ENCODE peak calls at places on chromosomes 3 and 15, in five cellular contexts. J is mesenchymal stem cell, T is neuronal stem cell, C is trophoblast cell, Q is H1. M is an unnamed sample.

GRCh38 chr3:111210003-111210699 is 138.5 kb downstream of the NECTIN3 start:
- DNase-seq in J (peak; percentile 38), T (no peak), C (peak; percentile 94), Q (no peak), M (no peak)

GRCh38 chr3:29267231-29267630 is 13.6 kb upstream of the RBMS3 start:
- DNase-seq in J (no peak), T (no peak), C (no peak), Q (no peak), M (no peak)

GRCh38 chr15:76401285-76401684 is 64.7 kb downstream of the ISL2 start:
- DNase-seq in J (peak; percentile 13), T (no peak), C (peak; percentile 76), Q (no peak), M (no peak)

GRCh38 chr3:36907911-36908646 is 36.8 kb downstream of the TRANK1 start:
- DNase-seq in J (peak; percentile 89), T (no peak), C (peak; percentile 52), Q (no peak), M (no peak)

GRCh38 chr3:168322941-168323340 is 227.2 kb upstream of the GOLIM4 start:
- DNase-seq in J (no peak), T (no peak), C (no peak), Q (no peak), M (no peak)

GRCh38 chr15:42151012-42151615 is 5.3 kb downstream of the PLA2G4F start:
- DNase-seq in J (no peak), T (no peak), C (no peak), Q (no peak), M (no peak)

GRCh38 chr15:82317091-82317489 is 32.2 kb downstream of the GOLGA6L10 start:
- DNase-seq in J (no peak), T (no peak), C (no peak), Q (no peak), M (peak; percentile 28)

GRCh38 chr15:101023501-101024110 is 104.4 kb downstream of the LRRK1 start:
- DNase-seq in J (no peak), T (no peak), C (no peak), Q (no peak), M (peak; percentile 9)

GRCh38 chr3:28476194-28476593 is 127.6 kb upstream of the AZI2 start:
- DNase-seq in J (peak; percentile 51), T (no peak), C (peak; percentile 53), Q (no peak), M (no peak)

GRCh38 chr15:46365612-46366011 is 730.8 kb downstream of the SQOR start:
- DNase-seq in J (peak; percentile 53), T (no peak), C (peak; percentile 64), Q (no peak), M (no peak)

GRCh38 chr3:175378348-175378747 is 519.2 kb downstream of the NAALADL2 start:
- DNase-seq in J (no peak), T (no peak), C (no peak), Q (no peak), M (no peak)

GRCh38 chr3:67848299-67848698 is 193.9 kb upstream of the SUCLG2 start:
- DNase-seq in J (no peak), T (no peak), C (no peak), Q (no peak), M (no peak)

GRCh38 chr15:101348643-101349496 is 53.8 kb upstream of the SNRPA1 start:
- DNase-seq in J (no peak), T (no peak), C (peak; percentile 16), Q (no peak), M (no peak)

GRCh38 chr3:24272875-24273274 is 221.8 kb downstream of the THRB start:
- DNase-seq in J (no peak), T (no peak), C (peak; percentile 35), Q (no peak), M (no peak)

GRCh38 chr3:25854214-25854613 is 64.3 kb downstream of the OXSM start:
- DNase-seq in J (peak; percentile 17), T (no peak), C (peak; percentile 6), Q (no peak), M (no peak)

GRCh38 chr15:61064653-61065052 is 164.4 kb downstream of the RORA start:
- DNase-seq in J (no peak), T (no peak), C (no peak), Q (no peak), M (no peak)
- H2BK12ac ChIP-seq in J (no peak overlapping the region), T (no peak overlapping the region), C (no peak overlapping the region), Q (no peak overlapping the region), M (no peak overlapping the region)

GRCh38 chr3:146832815-146833458 is 227.8 kb upstream of the PLSCR5 start:
- DNase-seq in J (no peak), T (no peak), C (no peak), Q (no peak), M (peak; percentile 31)
- H3K27me3 ChIP-seq in J (no peaks in the 10 kb centered on the region), T (no peaks in the 10 kb centered on the region), C (no peaks in the 10 kb centered on the region), Q (no peaks in the 10 kb centered on the region), M (no peaks in the 10 kb centered on the region)

GRCh38 chr3:99895106-99895705 is 77.5 kb downstream of the CMSS1 start:
- DNase-seq in J (no peak), T (no peak), C (no peak), Q (no peak), M (no peak)
- H2BK5ac ChIP-seq in J (no peak overlapping the region), T (no peak overlapping the region), C (no peak overlapping the region), Q (peak overlapping the region; percentile 21), M (no peak overlapping the region)

GRCh38 chr3:143217283-143217682 is 97.7 kb downstream of the CHST2 start:
- DNase-seq in J (no peak), T (no peak), C (no peak), Q (no peak), M (no peak)
- H2BK12ac ChIP-seq in J (no peak overlapping the region), T (no peak overlapping the region), C (no peak overlapping the region), Q (no peak overlapping the region), M (no peak overlapping the region)

GRCh38 chr15:69035205-69035917 is 20.9 kb downstream of the NOX5 start:
- DNase-seq in J (no peak), T (no peak), C (peak; percentile 71), Q (peak; percentile 21), M (peak; percentile 86)

GRCh38 chr15:69032703-69033373 is 18.3 kb downstream of the NOX5 start:
- DNase-seq in J (no peak), T (no peak), C (no peak), Q (no peak), M (no peak)

GRCh38 chr15:69034352-69034751 is 19.9 kb downstream of the NOX5 start:
- DNase-seq in J (peak; percentile 80), T (no peak), C (no peak), Q (no peak), M (no peak)

GRCh38 chr15:69031013-69032001 is 16.8 kb downstream of the NOX5 start:
- DNase-seq in J (peak; percentile 46), T (peak; percentile 30), C (peak; percentile 67), Q (peak; percentile 53), M (peak; percentile 86)

GRCh38 chr15:69032006-69032405 is 17.5 kb downstream of the NOX5 start:
- DNase-seq in J (no peak), T (no peak), C (no peak), Q (no peak), M (no peak)
- H3K27me3 ChIP-seq in J (no peaks in the 10 kb centered on the region), T (peaks cover 26% of the 10 kb centered on the region), C (no peaks in the 10 kb centered on the region), Q (no peaks in the 10 kb centered on the region), M (no peaks in the 10 kb centered on the region)

GRCh38 chr3:11136116-11136515 is 18.2 kb upstream of the HRH1 start:
- DNase-seq in J (peak; percentile 15), T (no peak), C (no peak), Q (no peak), M (no peak)

GRCh38 chr3:11134794-11135193 is 19.5 kb upstream of the HRH1 start:
- DNase-seq in J (peak; percentile 56), T (no peak), C (no peak), Q (no peak), M (no peak)

GRCh38 chr3:11138371-11138770 is 15.9 kb upstream of the HRH1 start:
- DNase-seq in J (no peak), T (no peak), C (no peak), Q (no peak), M (no peak)

GRCh38 chr3:11137627-11137959 is 16.7 kb upstream of the HRH1 start:
- DNase-seq in J (no peak), T (no peak), C (no peak), Q (no peak), M (no peak)

GRCh38 chr3:11136871-11137626 is 17.2 kb upstream of the HRH1 start:
- DNase-seq in J (peak; percentile 98), T (no peak), C (peak; percentile 99), Q (no peak), M (peak; percentile 52)
- H2BK5ac ChIP-seq in J (peak overlapping the region; percentile 34), T (no peak overlapping the region), C (no peak overlapping the region), Q (no peak overlapping the region), M (no peak overlapping the region)

GRCh38 chr3:52693071-52693470 is 7.2 kb downstream of the GNL3 start:
- DNase-seq in J (no peak), T (no peak), C (peak; percentile 57), Q (no peak), M (no peak)

GRCh38 chr3:52694528-52695189 is 8.8 kb downstream of the GNL3 start:
- DNase-seq in J (no peak), T (no peak), C (no peak), Q (no peak), M (no peak)

GRCh38 chr3:52697622-52697946 is 8.0 kb downstream of the GLT8D1 start:
- DNase-seq in J (no peak), T (no peak), C (no peak), Q (no peak), M (no peak)

GRCh38 chr3:52695798-52696649 is 9.6 kb downstream of the GLT8D1 start:
- DNase-seq in J (no peak), T (no peak), C (no peak), Q (no peak), M (no peak)

DNA sequence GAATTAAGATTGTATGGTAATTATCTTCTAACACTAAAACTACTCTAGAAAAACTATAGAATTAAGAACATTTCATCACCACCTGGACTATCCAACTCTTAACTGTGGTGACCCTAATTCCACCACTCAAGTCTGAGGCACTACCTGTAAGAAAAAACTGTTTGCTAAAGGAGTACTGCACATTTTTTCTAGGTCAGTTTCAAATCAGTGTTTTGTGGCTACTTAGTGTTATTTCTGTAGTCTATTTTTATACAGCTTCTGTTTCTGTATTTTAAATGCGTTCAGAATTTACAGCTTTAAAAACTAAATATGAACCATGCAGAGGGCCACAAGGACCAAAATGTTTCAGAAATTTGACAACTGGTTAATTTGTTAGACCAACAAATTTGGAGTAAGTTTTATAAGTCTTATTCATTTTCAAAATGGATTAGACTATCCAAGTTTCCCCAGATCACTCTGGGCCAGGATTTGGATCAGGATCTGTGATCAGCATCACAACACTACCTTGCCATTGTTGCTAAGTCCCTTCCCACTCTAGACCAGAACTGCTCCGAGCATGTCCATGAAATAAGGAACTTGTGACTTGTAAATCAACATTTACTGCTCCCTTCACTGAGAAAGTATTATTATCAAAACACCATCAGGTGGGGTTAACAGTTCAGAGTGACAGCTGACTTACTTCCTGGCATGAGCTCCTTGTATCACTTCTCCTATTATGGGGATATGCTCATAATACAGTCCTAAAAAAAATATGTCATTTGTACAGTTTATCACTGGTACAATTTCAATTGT is 8.6 kb downstream of the GLT8D1 start:
- DNase-seq in J (no peak), T (no peak), C (no peak), Q (no peak), M (no peak)
- H2BK12ac ChIP-seq in J (no peak overlapping the region), T (no peak overlapping the region), C (no peak overlapping the region), Q (no peak overlapping the region), M (no peak overlapping the region)

M was measured in H9.